ENCODE peak calls at places on chromosome 16, in eight cellular contexts. H is Calu3; N is islet precursor cell; B is stimulated activated CD8-positive, alpha-beta memory T cell treated with anti-CD3 and anti-CD28 coated beads, Interleukin-4, amount 100 ng/mL, for 24 hours; A is germinal center; M is activated naive CD4-positive, alpha-beta T cell; Y is activated T-cell treated with anti-CD3 and anti-CD28 coated beads for 1 hour; G is G401. J is an unnamed sample.

GRCh38 chr16:77738706-77739105 is 16.4 kb downstream of the NUDT7 start:
- DNase-seq in B (no peak), A (no peak), N (no peak), H (no peak), G (no peak), M (no peak), Y (no peak), J (no peak)

GRCh38 chr16:474420-475122 is 49.1 kb downstream of the RAB11FIP3 start:
- DNase-seq in H (peak), G (peak), B (no peak), Y (no peak), A (no peak), M (no peak), N (no peak), J (no peak)

GRCh38 chr16:72894291-72895151 is 153.4 kb downstream of the ZFHX3 start:
- DNase-seq in H (no peak), N (no peak), G (no peak), B (no peak), A (no peak), Y (no peak), M (no peak), J (no peak)

GRCh38 chr16:88921603-88921995 is 55.1 kb upstream of the PABPN1L start:
- DNase-seq in A (no peak), M (no peak), H (no peak), G (no peak), B (no peak), N (no peak), Y (no peak), J (no peak)

GRCh38 chr16:2799852-2800226 is 1.6 kb downstream of the PRSS41 start:
- DNase-seq in B (no peak), Y (no peak), N (peak), A (no peak), G (no peak), M (no peak), H (peak), J (no peak)

GRCh38 chr16:25868966-25869365 is 177.2 kb downstream of the HS3ST4 start:
- DNase-seq in Y (no peak), G (peak), N (no peak), A (no peak), M (no peak), B (no peak), H (no peak), J (no peak)

GRCh38 chr16:57123969-57124674 is 31.7 kb downstream of the CPNE2 start:
- DNase-seq in G (no peak), Y (no peak), B (no peak), N (no peak), A (no peak), H (no peak), M (no peak), J (no peak)

GRCh38 chr16:4500283-4500682 is 24.1 kb downstream of the HMOX2 start:
- DNase-seq in N (peak), G (peak), H (peak), M (no peak), B (no peak), Y (no peak), A (no peak), J (no peak)

GRCh38 chr16:19781196-19781595 is 63.1 kb downstream of the IQCK start:
- DNase-seq in Y (no peak), M (no peak), A (no peak), B (no peak), N (no peak), G (no peak), H (no peak), J (no peak)

GRCh38 chr16:79317521-79317920 is 283.0 kb downstream of the MAF start:
- DNase-seq in B (no peak), Y (no peak), M (no peak), G (no peak), H (no peak), A (no peak), N (no peak), J (no peak)